ENCODE peak calls at places on chromosome 4, in four cellular contexts. One of them, this sample, is unnamed.
A peak's percentile ranks its signal among the peaks of the same experiment; 100 is the strongest.

GRCh38 chr4:57094482-57095223 is 15.5 kb downstream of the IGFBP7 start:
- DNase-seq in GM23248: peak; percentile 95
- DNase-seq in fibroblast of lung: no peak
- DNase-seq in body of pancreas: no peak
- DNase-seq in this sample: peak; percentile 73

GRCh38 chr4:10879411-10880110 is 195.0 kb upstream of the CLNK start:
- DNase-seq in body of pancreas: no peak
- DNase-seq in fibroblast of lung: peak; percentile 11
- DNase-seq in GM23248: peak; percentile 1
- DNase-seq in this sample: peak; percentile 53

GRCh38 chr4:1501754-1502500 is 95.7 kb upstream of the NKX1-1 start:
- DNase-seq in GM23248: no peak
- DNase-seq in fibroblast of lung: no peak
- DNase-seq in body of pancreas: peak; percentile 1
- DNase-seq in this sample: no peak

GRCh38 chr4:7432531-7433375 is 2.0 kb downstream of the PSAPL1 start:
- DNase-seq in fibroblast of lung: no peak
- DNase-seq in GM23248: no peak
- DNase-seq in body of pancreas: no peak
- DNase-seq in this sample: no peak

GRCh38 chr4:189092596-189092995 is 848.1 kb upstream of the FRG1 start:
- DNase-seq in fibroblast of lung: peak; percentile 30
- DNase-seq in GM23248: peak; percentile 4
- DNase-seq in body of pancreas: no peak
- DNase-seq in this sample: peak; percentile 7

GRCh38 chr4:6627832-6628231 is 12.7 kb upstream of the MRFAP1 start:
- DNase-seq in fibroblast of lung: no peak
- DNase-seq in GM23248: no peak
- DNase-seq in body of pancreas: no peak
- DNase-seq in this sample: no peak

GRCh38 chr4:127521463-127521862 is 111.3 kb upstream of the INTU start:
- DNase-seq in fibroblast of lung: peak; percentile 29
- DNase-seq in GM23248: no peak
- DNase-seq in body of pancreas: no peak
- DNase-seq in this sample: no peak

GRCh38 chr4:86403575-86403974 is 43.7 kb upstream of the MAPK10 start:
- DNase-seq in body of pancreas: no peak
- DNase-seq in GM23248: no peak
- DNase-seq in fibroblast of lung: no peak
- DNase-seq in this sample: no peak

GRCh38 chr4:101806914-101807313 is 16.4 kb downstream of the BANK1 start:
- DNase-seq in fibroblast of lung: peak; percentile 5
- DNase-seq in body of pancreas: no peak
- DNase-seq in GM23248: peak; percentile 58
- DNase-seq in this sample: no peak

GRCh38 chr4:187663076-187663475 is 332.5 kb upstream of the ZFP42 start:
- DNase-seq in GM23248: no peak
- DNase-seq in body of pancreas: no peak
- DNase-seq in fibroblast of lung: peak; percentile 39
- DNase-seq in this sample: no peak

GRCh38 chr4:104860227-104861123 is 286.2 kb upstream of the TET2 start:
- DNase-seq in GM23248: peak; percentile 59
- DNase-seq in fibroblast of lung: peak; percentile 85
- DNase-seq in body of pancreas: peak; percentile 73
- DNase-seq in this sample: peak; percentile 84

GRCh38 chr4:36316544-36317082 is 35.2 kb downstream of the DTHD1 start:
- DNase-seq in fibroblast of lung: peak; percentile 15
- DNase-seq in GM23248: no peak
- DNase-seq in body of pancreas: no peak
- DNase-seq in this sample: peak; percentile 41

GRCh38 chr4:48642421-48643144 is 137.5 kb downstream of the FRYL start:
- DNase-seq in fibroblast of lung: peak; percentile 71
- DNase-seq in GM23248: peak; percentile 18
- DNase-seq in body of pancreas: no peak
- DNase-seq in this sample: peak; percentile 42

GRCh38 chr4:38560763-38561558 is 103.0 kb upstream of the KLF3 start:
- DNase-seq in body of pancreas: no peak
- DNase-seq in fibroblast of lung: no peak
- DNase-seq in GM23248: no peak
- DNase-seq in this sample: no peak

GRCh38 chr4:147542229-147542990 is 61.5 kb downstream of the EDNRA start:
- DNase-seq in body of pancreas: no peak
- DNase-seq in fibroblast of lung: no peak
- DNase-seq in GM23248: peak; percentile 15
- DNase-seq in this sample: no peak

GRCh38 chr4:173782660-173783059 is 252.6 kb upstream of the HAND2 start:
- DNase-seq in fibroblast of lung: no peak
- DNase-seq in body of pancreas: no peak
- DNase-seq in GM23248: no peak
- DNase-seq in this sample: no peak

GRCh38 chr4:46390353-46391058 is 578 bp upstream of the GABRA2 start:
- DNase-seq in body of pancreas: no peak
- DNase-seq in GM23248: no peak
- DNase-seq in fibroblast of lung: no peak
- DNase-seq in this sample: no peak

GRCh38 chr4:46387956-46388355 is 2.0 kb downstream of the GABRA2 start:
- DNase-seq in fibroblast of lung: no peak
- DNase-seq in GM23248: no peak
- DNase-seq in body of pancreas: no peak
- DNase-seq in this sample: no peak

GRCh38 chr4:46386570-46386969 is 3.4 kb downstream of the GABRA2 start:
- DNase-seq in body of pancreas: no peak
- DNase-seq in fibroblast of lung: no peak
- DNase-seq in GM23248: peak; percentile 14
- DNase-seq in this sample: no peak

GRCh38 chr4:46388860-46389259 is 1.1 kb downstream of the GABRA2 start:
- DNase-seq in body of pancreas: no peak
- DNase-seq in fibroblast of lung: no peak
- DNase-seq in GM23248: no peak
- DNase-seq in this sample: no peak

DNA sequence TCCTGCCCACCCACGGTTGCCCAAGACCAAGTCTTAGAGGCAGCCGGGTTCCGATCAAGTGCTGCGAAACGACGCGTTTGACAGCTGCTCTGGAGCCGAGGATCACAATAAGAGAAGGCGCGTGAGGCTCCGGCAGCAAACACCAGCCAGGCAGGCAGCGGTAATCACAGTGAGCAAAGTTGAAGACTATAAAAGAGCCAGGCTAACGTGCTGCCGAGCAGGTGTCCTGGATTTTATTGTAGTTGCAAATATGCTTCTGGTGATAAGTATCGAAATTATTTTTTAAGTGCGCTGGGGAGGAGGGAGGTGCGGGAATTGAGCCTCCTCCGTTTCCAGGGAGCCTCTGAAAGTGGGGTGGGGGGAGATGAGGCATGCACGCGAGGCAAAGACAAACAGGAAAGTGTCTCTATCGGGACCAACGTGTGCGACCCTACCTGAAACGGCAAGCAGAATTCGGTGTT is 597 bp downstream of the GABRA2 start:
- DNase-seq in body of pancreas: peak; percentile 25
- DNase-seq in fibroblast of lung: peak; percentile 20
- DNase-seq in GM23248: peak; percentile 6
- DNase-seq in this sample: peak; percentile 25
- H3K4me3 ChIP-seq in body of pancreas: no peak overlapping the region
- H3K4me3 ChIP-seq in fibroblast of lung: no peak overlapping the region
- H3K4me3 ChIP-seq in GM23248: peak overlapping the region; percentile 16
- H3K4me3 ChIP-seq in this sample: peak overlapping the region; percentile 33

GRCh38 chr4:47468686-47469365 is 5.3 kb upstream of the COMMD8 start:
- DNase-seq in fibroblast of lung: peak; percentile 30
- DNase-seq in GM23248: peak; percentile 59
- DNase-seq in body of pancreas: no peak
- DNase-seq in this sample: peak; percentile 32

GRCh38 chr4:47471064-47471463 is 7.6 kb upstream of the COMMD8 start:
- DNase-seq in GM23248: no peak
- DNase-seq in fibroblast of lung: no peak
- DNase-seq in body of pancreas: no peak
- DNase-seq in this sample: no peak

GRCh38 chr4:47473351-47473750 is 9.8 kb upstream of the COMMD8 start:
- DNase-seq in body of pancreas: no peak
- DNase-seq in fibroblast of lung: no peak
- DNase-seq in GM23248: no peak
- DNase-seq in this sample: no peak

GRCh38 chr4:47469951-47470350 is 6.4 kb upstream of the COMMD8 start:
- DNase-seq in fibroblast of lung: no peak
- DNase-seq in GM23248: peak; percentile 62
- DNase-seq in body of pancreas: no peak
- DNase-seq in this sample: peak; percentile 57

GRCh38 chr4:47471591-47471990 is 8.1 kb upstream of the COMMD8 start:
- DNase-seq in body of pancreas: no peak
- DNase-seq in GM23248: no peak
- DNase-seq in fibroblast of lung: no peak
- DNase-seq in this sample: no peak
- H3K4me3 ChIP-seq in body of pancreas: no peak overlapping the region
- H3K4me3 ChIP-seq in GM23248: no peak overlapping the region
- H3K4me3 ChIP-seq in fibroblast of lung: no peak overlapping the region
- H3K4me3 ChIP-seq in this sample: no peak overlapping the region

DNA sequence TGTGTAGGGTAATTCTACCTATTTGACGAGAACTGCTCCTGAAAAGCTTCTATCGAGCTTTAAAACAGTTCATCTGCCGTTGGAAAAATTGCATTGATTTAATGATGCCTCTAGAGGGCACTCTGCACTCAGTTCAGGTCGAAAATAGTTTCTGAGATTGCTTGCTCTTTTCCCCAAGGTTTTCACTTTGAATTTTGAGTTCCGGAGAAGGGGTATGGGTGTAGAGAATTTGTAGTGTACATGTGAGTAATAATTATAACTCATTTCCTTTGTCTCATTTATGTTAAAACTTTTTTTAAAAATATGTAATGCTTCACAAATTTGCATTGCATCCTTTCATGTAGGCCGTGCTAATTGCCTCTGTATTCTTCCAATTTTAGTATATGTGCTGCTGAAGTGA is 28.4 kb upstream of the TNIP3 start:
- DNase-seq in body of pancreas: no peak
- DNase-seq in GM23248: peak; percentile 73
- DNase-seq in fibroblast of lung: peak; percentile 71
- DNase-seq in this sample: peak; percentile 49
- H3K4me3 ChIP-seq in body of pancreas: no peak overlapping the region
- H3K4me3 ChIP-seq in GM23248: peak overlapping the region; percentile 54
- H3K4me3 ChIP-seq in fibroblast of lung: peak overlapping the region; percentile 46
- H3K4me3 ChIP-seq in this sample: no peak overlapping the region

DNA sequence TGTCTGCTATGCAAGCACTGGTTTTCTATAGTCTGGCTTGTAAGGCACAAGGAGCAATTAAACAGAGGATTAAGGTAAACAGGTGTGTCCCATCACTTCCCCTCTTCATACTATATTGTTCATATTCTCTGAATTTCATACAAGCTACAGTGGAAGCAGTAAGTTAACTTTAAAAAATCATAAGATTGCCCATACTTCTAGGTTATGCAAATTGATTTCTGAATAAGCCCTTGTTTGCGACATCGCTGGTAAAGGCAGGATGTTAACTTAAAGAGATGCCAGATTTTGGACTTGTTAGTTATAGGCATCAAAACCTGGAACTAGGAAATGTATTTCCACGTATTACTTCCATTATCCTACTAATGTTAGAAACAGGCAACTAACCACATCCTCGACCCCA is 1.0 kb upstream of the TMEM131L start:
- DNase-seq in fibroblast of lung: peak; percentile 31
- DNase-seq in body of pancreas: no peak
- DNase-seq in GM23248: no peak
- DNase-seq in this sample: no peak
- H3K4me3 ChIP-seq in fibroblast of lung: no peak overlapping the region
- H3K4me3 ChIP-seq in body of pancreas: no peak overlapping the region
- H3K4me3 ChIP-seq in GM23248: peak overlapping the region; percentile 79
- H3K4me3 ChIP-seq in this sample: no peak overlapping the region

GRCh38 chr4:109444182-109444844 is 10.7 kb downstream of the SEC24B start:
- DNase-seq in body of pancreas: no peak
- DNase-seq in fibroblast of lung: no peak
- DNase-seq in GM23248: no peak
- DNase-seq in this sample: no peak
- H3K4me3 ChIP-seq in body of pancreas: no peak overlapping the region
- H3K4me3 ChIP-seq in fibroblast of lung: no peak overlapping the region
- H3K4me3 ChIP-seq in GM23248: no peak overlapping the region
- H3K4me3 ChIP-seq in this sample: no peak overlapping the region

DNA sequence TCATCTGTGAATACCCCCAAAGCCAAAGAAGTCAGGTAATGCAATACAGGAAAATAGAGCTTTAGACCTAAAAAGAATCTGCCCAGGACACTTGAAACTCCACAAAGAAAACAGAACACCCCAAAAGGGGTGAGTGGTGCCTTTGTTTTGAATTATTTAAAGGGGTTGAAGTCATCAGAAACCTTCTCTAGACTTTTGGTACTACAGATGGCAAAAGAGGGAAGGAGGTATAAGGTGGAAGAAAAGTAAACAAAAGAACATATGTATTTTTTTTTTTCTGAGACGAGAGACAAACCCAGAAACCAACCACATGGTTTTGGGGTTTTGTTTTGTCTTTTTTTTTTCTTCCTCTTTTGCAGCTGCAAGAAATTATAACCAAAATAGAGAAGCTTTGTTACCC is 1477.8 kb downstream of the C4orf33 start:
- DNase-seq in GM23248: no peak
- DNase-seq in fibroblast of lung: no peak
- DNase-seq in body of pancreas: no peak
- DNase-seq in this sample: no peak
- H3K4me3 ChIP-seq in GM23248: no peak overlapping the region
- H3K4me3 ChIP-seq in fibroblast of lung: no peak overlapping the region
- H3K4me3 ChIP-seq in body of pancreas: no peak overlapping the region
- H3K4me3 ChIP-seq in this sample: no peak overlapping the region

GRCh38 chr4:17985832-17986231 is 35.7 kb downstream of the LCORL start:
- DNase-seq in body of pancreas: no peak
- DNase-seq in fibroblast of lung: no peak
- DNase-seq in GM23248: no peak
- DNase-seq in this sample: no peak
- H3K4me3 ChIP-seq in body of pancreas: no peak overlapping the region
- H3K4me3 ChIP-seq in fibroblast of lung: no peak overlapping the region
- H3K4me3 ChIP-seq in GM23248: no peak overlapping the region
- H3K4me3 ChIP-seq in this sample: no peak overlapping the region